ENCODE peak calls at places on chromosome 17, in six cellular contexts. One of them, this sample, is unnamed.

GRCh38 chr17:33200116-33200515 is 93.0 kb downstream of the ASIC2 start:
- DNase-seq in SW480: no peak
- DNase-seq in neural progenitor cell: no peak
- DNase-seq in NCI-H1417: no peak
- DNase-seq in breast epithelium: no peak
- DNase-seq in GM04504: peak
- DNase-seq in this sample: no peak

GRCh38 chr17:1467898-1468492 is 12.0 kb upstream of the CRK start:
- DNase-seq in breast epithelium: no peak
- DNase-seq in SW480: no peak
- DNase-seq in neural progenitor cell: peak
- DNase-seq in GM04504: no peak
- DNase-seq in NCI-H1417: no peak
- DNase-seq in this sample: no peak

GRCh38 chr17:5581655-5582054 is 2.7 kb downstream of the NLRP1 start:
- DNase-seq in SW480: no peak
- DNase-seq in NCI-H1417: no peak
- DNase-seq in breast epithelium: no peak
- DNase-seq in GM04504: no peak
- DNase-seq in neural progenitor cell: no peak
- DNase-seq in this sample: no peak

GRCh38 chr17:78903101-78903779 is at the start of gene CEP295NL:
- DNase-seq in NCI-H1417: peak
- DNase-seq in breast epithelium: no peak
- DNase-seq in SW480: no peak
- DNase-seq in neural progenitor cell: peak
- DNase-seq in GM04504: no peak
- DNase-seq in this sample: peak

GRCh38 chr17:27793168-27793905 is 7.0 kb downstream of the NOS2 start:
- DNase-seq in NCI-H1417: peak
- DNase-seq in breast epithelium: no peak
- DNase-seq in neural progenitor cell: peak
- DNase-seq in GM04504: no peak
- DNase-seq in SW480: peak
- DNase-seq in this sample: no peak

GRCh38 chr17:61996916-61997605 is 68.0 kb downstream of the MED13 start:
- DNase-seq in breast epithelium: no peak
- DNase-seq in GM04504: no peak
- DNase-seq in NCI-H1417: no peak
- DNase-seq in SW480: no peak
- DNase-seq in neural progenitor cell: no peak
- DNase-seq in this sample: no peak

GRCh38 chr17:82204831-82205719 is 7.6 kb downstream of the CCDC57 start:
- DNase-seq in SW480: peak
- DNase-seq in breast epithelium: no peak
- DNase-seq in GM04504: no peak
- DNase-seq in NCI-H1417: peak
- DNase-seq in neural progenitor cell: no peak
- DNase-seq in this sample: peak

GRCh38 chr17:75047398-75048098 is 523 bp downstream of the KCTD2 start:
- DNase-seq in neural progenitor cell: peak
- DNase-seq in NCI-H1417: peak
- DNase-seq in SW480: no peak
- DNase-seq in breast epithelium: peak
- DNase-seq in GM04504: no peak
- DNase-seq in this sample: no peak

GRCh38 chr17:45429338-45430005 is 3.2 kb downstream of the ARHGAP27 start:
- DNase-seq in SW480: no peak
- DNase-seq in neural progenitor cell: peak
- DNase-seq in NCI-H1417: no peak
- DNase-seq in breast epithelium: no peak
- DNase-seq in GM04504: no peak
- DNase-seq in this sample: peak

GRCh38 chr17:78390241-78391050 is 12.0 kb downstream of the PGS1 start:
- DNase-seq in NCI-H1417: no peak
- DNase-seq in GM04504: peak
- DNase-seq in SW480: peak
- DNase-seq in breast epithelium: no peak
- DNase-seq in neural progenitor cell: no peak
- DNase-seq in this sample: peak

GRCh38 chr17:33002245-33002644 is 10.6 kb downstream of the SPACA3 start:
- DNase-seq in NCI-H1417: no peak
- DNase-seq in breast epithelium: no peak
- DNase-seq in SW480: no peak
- DNase-seq in GM04504: no peak
- DNase-seq in neural progenitor cell: no peak
- DNase-seq in this sample: no peak

GRCh38 chr17:81245024-81245664 is 6.0 kb downstream of the NDUFAF8 start:
- DNase-seq in breast epithelium: no peak
- DNase-seq in NCI-H1417: no peak
- DNase-seq in SW480: no peak
- DNase-seq in neural progenitor cell: no peak
- DNase-seq in GM04504: no peak
- DNase-seq in this sample: no peak

GRCh38 chr17:50149425-50150353 is 788 bp downstream of the PPP1R9B start:
- DNase-seq in SW480: peak
- DNase-seq in GM04504: no peak
- DNase-seq in NCI-H1417: peak
- DNase-seq in neural progenitor cell: peak
- DNase-seq in breast epithelium: no peak
- DNase-seq in this sample: no peak

GRCh38 chr17:2083613-2084128 is 28.8 kb downstream of the HIC1 start:
- DNase-seq in neural progenitor cell: no peak
- DNase-seq in NCI-H1417: no peak
- DNase-seq in GM04504: no peak
- DNase-seq in SW480: no peak
- DNase-seq in breast epithelium: peak
- DNase-seq in this sample: no peak

GRCh38 chr17:41894791-41895331 is 23.9 kb downstream of the ACLY start:
- DNase-seq in GM04504: peak
- DNase-seq in breast epithelium: no peak
- DNase-seq in NCI-H1417: no peak
- DNase-seq in SW480: no peak
- DNase-seq in neural progenitor cell: no peak
- DNase-seq in this sample: peak

GRCh38 chr17:70080541-70081347 is 5.7 kb downstream of the KCNJ16 start:
- DNase-seq in GM04504: no peak
- DNase-seq in SW480: no peak
- DNase-seq in breast epithelium: peak
- DNase-seq in NCI-H1417: no peak
- DNase-seq in neural progenitor cell: no peak
- DNase-seq in this sample: peak

GRCh38 chr17:81412490-81413093 is 17.3 kb downstream of the BAHCC1 start:
- DNase-seq in breast epithelium: no peak
- DNase-seq in GM04504: no peak
- DNase-seq in NCI-H1417: no peak
- DNase-seq in SW480: peak
- DNase-seq in neural progenitor cell: no peak
- DNase-seq in this sample: no peak

GRCh38 chr17:36937961-36938565 is 788 bp downstream of the LHX1 start:
- DNase-seq in SW480: peak
- DNase-seq in neural progenitor cell: peak
- DNase-seq in NCI-H1417: peak
- DNase-seq in GM04504: no peak
- DNase-seq in breast epithelium: no peak
- DNase-seq in this sample: no peak

GRCh38 chr17:80886641-80887573 is 104.7 kb upstream of the CHMP6 start:
- DNase-seq in neural progenitor cell: no peak
- DNase-seq in SW480: no peak
- DNase-seq in NCI-H1417: peak
- DNase-seq in GM04504: no peak
- DNase-seq in breast epithelium: no peak
- DNase-seq in this sample: no peak

GRCh38 chr17:79174905-79175856 is 100.6 kb downstream of the ENGASE start:
- DNase-seq in breast epithelium: no peak
- DNase-seq in SW480: no peak
- DNase-seq in GM04504: no peak
- DNase-seq in NCI-H1417: no peak
- DNase-seq in neural progenitor cell: no peak
- DNase-seq in this sample: no peak

This sample was measured in astrocyte of the spinal cord.